ENCODE peak calls at places on chromosomes 1 and 21, in nine cellular contexts. One of them, this sample, is unnamed. For H3K36me3, the result is how much of the 10 kb centered on the place peaks cover.

GRCh38 chr1:6007318-6008083 is 15.3 kb upstream of the NPHP4 start:
- DNase-seq in uterus: no peak
- DNase-seq in ovary: no peak
- DNase-seq in heart right ventricle: no peak
- DNase-seq in sigmoid colon: no peak
- DNase-seq in PC-9: no peak
- DNase-seq in GM06990: no peak
- DNase-seq in IMR-90: peak
- DNase-seq in tibial nerve: no peak
- DNase-seq in this sample: no peak

GRCh38 chr1:108113496-108113895 is 86.6 kb downstream of the SLC25A24 start:
- DNase-seq in heart right ventricle: no peak
- DNase-seq in uterus: no peak
- DNase-seq in sigmoid colon: no peak
- DNase-seq in IMR-90: no peak
- DNase-seq in tibial nerve: no peak
- DNase-seq in PC-9: no peak
- DNase-seq in ovary: no peak
- DNase-seq in GM06990: no peak
- DNase-seq in this sample: no peak

GRCh38 chr1:34460193-34460592 is 283.5 kb downstream of the C1orf94 start:
- DNase-seq in tibial nerve: peak
- DNase-seq in heart right ventricle: no peak
- DNase-seq in uterus: no peak
- DNase-seq in IMR-90: no peak
- DNase-seq in GM06990: peak
- DNase-seq in PC-9: no peak
- DNase-seq in sigmoid colon: no peak
- DNase-seq in ovary: no peak
- DNase-seq in this sample: no peak

GRCh38 chr1:110218739-110219138 is 8.6 kb downstream of the KCNC4 start:
- DNase-seq in uterus: no peak
- DNase-seq in tibial nerve: no peak
- DNase-seq in IMR-90: peak
- DNase-seq in ovary: no peak
- DNase-seq in GM06990: no peak
- DNase-seq in PC-9: no peak
- DNase-seq in heart right ventricle: no peak
- DNase-seq in sigmoid colon: no peak
- DNase-seq in this sample: no peak

GRCh38 chr21:17783816-17784598 is 35.1 kb downstream of the C21orf91 start:
- DNase-seq in GM06990: peak
- DNase-seq in tibial nerve: no peak
- DNase-seq in heart right ventricle: no peak
- DNase-seq in sigmoid colon: no peak
- DNase-seq in uterus: no peak
- DNase-seq in ovary: no peak
- DNase-seq in IMR-90: no peak
- DNase-seq in PC-9: no peak
- DNase-seq in this sample: no peak

GRCh38 chr1:34736711-34737110 is 18.1 kb upstream of the GJB5 start:
- DNase-seq in GM06990: no peak
- DNase-seq in tibial nerve: no peak
- DNase-seq in ovary: no peak
- DNase-seq in PC-9: no peak
- DNase-seq in uterus: no peak
- DNase-seq in IMR-90: no peak
- DNase-seq in sigmoid colon: no peak
- DNase-seq in heart right ventricle: no peak
- DNase-seq in this sample: no peak

GRCh38 chr1:68175621-68176398 is 56.5 kb downstream of the WLS start:
- DNase-seq in GM06990: no peak
- DNase-seq in IMR-90: peak
- DNase-seq in tibial nerve: no peak
- DNase-seq in sigmoid colon: no peak
- DNase-seq in PC-9: peak
- DNase-seq in ovary: peak
- DNase-seq in heart right ventricle: no peak
- DNase-seq in uterus: no peak
- DNase-seq in this sample: no peak

GRCh38 chr1:184022651-184023050 is 14.9 kb downstream of the COLGALT2 start:
- DNase-seq in GM06990: no peak
- DNase-seq in uterus: peak
- DNase-seq in sigmoid colon: no peak
- DNase-seq in IMR-90: peak
- DNase-seq in ovary: no peak
- DNase-seq in tibial nerve: no peak
- DNase-seq in PC-9: no peak
- DNase-seq in heart right ventricle: no peak
- DNase-seq in this sample: no peak

GRCh38 chr1:89719502-89720306 is 86.8 kb downstream of the LRRC8C start:
- DNase-seq in sigmoid colon: no peak
- DNase-seq in uterus: no peak
- DNase-seq in heart right ventricle: no peak
- DNase-seq in IMR-90: peak
- DNase-seq in GM06990: peak
- DNase-seq in PC-9: no peak
- DNase-seq in ovary: no peak
- DNase-seq in tibial nerve: no peak
- DNase-seq in this sample: no peak

GRCh38 chr1:216913966-216914365 is 190.7 kb upstream of the ESRRG start:
- DNase-seq in uterus: no peak
- DNase-seq in sigmoid colon: no peak
- DNase-seq in heart right ventricle: no peak
- DNase-seq in PC-9: no peak
- DNase-seq in tibial nerve: no peak
- DNase-seq in IMR-90: no peak
- DNase-seq in ovary: no peak
- DNase-seq in GM06990: no peak
- DNase-seq in this sample: no peak

GRCh38 chr1:208787219-208787618 is 543.0 kb upstream of the PLXNA2 start:
- DNase-seq in PC-9: no peak
- DNase-seq in sigmoid colon: no peak
- DNase-seq in IMR-90: no peak
- DNase-seq in ovary: no peak
- DNase-seq in GM06990: no peak
- DNase-seq in heart right ventricle: no peak
- DNase-seq in tibial nerve: no peak
- DNase-seq in uterus: no peak
- DNase-seq in this sample: no peak

GRCh38 chr1:205766038-205766437 is 9.2 kb downstream of the RAB29 start:
- DNase-seq in tibial nerve: no peak
- DNase-seq in PC-9: no peak
- DNase-seq in ovary: no peak
- DNase-seq in GM06990: no peak
- DNase-seq in uterus: no peak
- DNase-seq in heart right ventricle: no peak
- DNase-seq in sigmoid colon: no peak
- DNase-seq in IMR-90: peak
- DNase-seq in this sample: no peak

GRCh38 chr1:109824349-109825115 is 60.8 kb upstream of the EPS8L3 start:
- DNase-seq in tibial nerve: no peak
- DNase-seq in sigmoid colon: no peak
- DNase-seq in uterus: no peak
- DNase-seq in GM06990: no peak
- DNase-seq in PC-9: no peak
- DNase-seq in heart right ventricle: no peak
- DNase-seq in IMR-90: no peak
- DNase-seq in ovary: no peak
- DNase-seq in this sample: no peak

GRCh38 chr1:188689542-188689941 is 1788.1 kb downstream of the BRINP3 start:
- DNase-seq in tibial nerve: no peak
- DNase-seq in sigmoid colon: no peak
- DNase-seq in ovary: no peak
- DNase-seq in IMR-90: peak
- DNase-seq in PC-9: no peak
- DNase-seq in uterus: no peak
- DNase-seq in GM06990: no peak
- DNase-seq in heart right ventricle: no peak
- DNase-seq in this sample: no peak

GRCh38 chr1:15702722-15703550 is 18.8 kb downstream of the PLEKHM2 start:
- DNase-seq in uterus: peak
- DNase-seq in heart right ventricle: no peak
- DNase-seq in sigmoid colon: no peak
- DNase-seq in IMR-90: peak
- DNase-seq in GM06990: no peak
- DNase-seq in tibial nerve: peak
- DNase-seq in PC-9: no peak
- DNase-seq in ovary: peak
- DNase-seq in this sample: no peak

DNA sequence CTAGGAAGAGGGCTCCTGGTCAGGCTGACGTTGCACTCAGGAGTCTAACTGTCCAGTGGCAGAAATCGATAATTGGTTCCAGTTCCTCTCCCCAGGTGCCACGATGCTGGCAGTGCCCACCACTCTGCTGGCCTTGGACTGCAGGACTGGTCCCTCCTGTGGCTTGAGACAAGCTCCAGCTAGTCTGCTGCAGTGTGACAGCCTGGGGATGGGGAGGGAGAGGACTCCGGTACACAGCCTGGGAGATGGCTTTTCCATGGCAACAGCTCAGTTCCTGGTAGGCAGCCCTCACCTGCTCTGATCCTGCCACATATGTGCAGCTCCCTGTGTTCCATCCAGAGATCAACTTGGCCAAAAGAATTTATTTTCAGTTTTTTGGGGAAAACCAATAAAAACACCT is 239.3 kb downstream of the KCNJ6 start:
- DNase-seq in GM06990: no peak
- DNase-seq in uterus: no peak
- DNase-seq in tibial nerve: no peak
- DNase-seq in sigmoid colon: no peak
- DNase-seq in heart right ventricle: no peak
- DNase-seq in IMR-90: no peak
- DNase-seq in ovary: no peak
- DNase-seq in PC-9: no peak
- DNase-seq in this sample: no peak
- H3K36me3 ChIP-seq in GM06990: under half
- H3K36me3 ChIP-seq in uterus: under half
- H3K36me3 ChIP-seq in tibial nerve: under half
- H3K36me3 ChIP-seq in sigmoid colon: under half
- H3K36me3 ChIP-seq in heart right ventricle: under half
- H3K36me3 ChIP-seq in IMR-90: under half
- H3K36me3 ChIP-seq in ovary: under half
- H3K36me3 ChIP-seq in PC-9: under half
- H3K36me3 ChIP-seq in this sample: under half

DNA sequence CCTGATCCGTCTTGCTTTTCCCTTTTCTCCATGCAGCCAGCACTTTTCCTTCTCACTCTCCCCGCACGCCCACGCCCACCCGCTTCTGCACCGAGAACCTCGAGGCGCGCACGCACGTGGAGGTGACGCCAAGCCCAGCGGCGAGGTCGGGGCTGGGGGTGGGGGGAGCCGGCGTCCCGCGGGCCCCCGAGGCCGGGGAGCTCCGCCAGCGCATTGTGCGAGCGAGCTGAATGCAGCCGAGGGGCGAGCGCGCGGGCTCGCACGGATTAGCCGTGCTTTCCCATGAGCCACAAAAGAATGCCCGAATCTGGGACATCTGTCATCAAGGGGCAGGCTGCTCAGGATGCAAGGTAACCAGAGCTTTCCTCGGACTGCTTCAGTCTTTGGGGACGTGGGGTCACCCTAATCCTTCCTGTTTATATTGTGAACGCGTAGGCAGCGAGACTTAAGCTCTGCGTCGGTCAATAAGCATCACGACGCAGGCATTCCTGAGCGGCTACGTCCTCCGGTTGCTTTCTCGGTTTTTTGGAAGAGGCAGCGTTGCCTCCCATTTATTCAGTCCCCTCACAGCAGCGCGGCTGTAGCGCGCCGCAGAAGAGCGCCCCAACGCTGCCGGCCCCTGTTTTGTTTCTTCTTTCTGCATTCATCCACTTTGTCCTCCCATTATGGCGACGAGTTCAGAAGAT is 67.3 kb upstream of the AKT3 start:
- DNase-seq in uterus: peak
- DNase-seq in tibial nerve: no peak
- DNase-seq in GM06990: no peak
- DNase-seq in sigmoid colon: peak
- DNase-seq in heart right ventricle: peak
- DNase-seq in IMR-90: peak
- DNase-seq in ovary: peak
- DNase-seq in PC-9: peak
- DNase-seq in this sample: no peak
- TF ChIP-seq CTCF in uterus: peak
- TF ChIP-seq CTCF in tibial nerve: no peak
- TF ChIP-seq CTCF in GM06990: peak
- TF ChIP-seq CTCF in sigmoid colon: no peak
- TF ChIP-seq CTCF in heart right ventricle: peak
- TF ChIP-seq CTCF in IMR-90: peak
- TF ChIP-seq CTCF in ovary: no peak
- TF ChIP-seq CTCF in PC-9: no peak
- TF ChIP-seq CTCF in this sample: peak

DNA sequence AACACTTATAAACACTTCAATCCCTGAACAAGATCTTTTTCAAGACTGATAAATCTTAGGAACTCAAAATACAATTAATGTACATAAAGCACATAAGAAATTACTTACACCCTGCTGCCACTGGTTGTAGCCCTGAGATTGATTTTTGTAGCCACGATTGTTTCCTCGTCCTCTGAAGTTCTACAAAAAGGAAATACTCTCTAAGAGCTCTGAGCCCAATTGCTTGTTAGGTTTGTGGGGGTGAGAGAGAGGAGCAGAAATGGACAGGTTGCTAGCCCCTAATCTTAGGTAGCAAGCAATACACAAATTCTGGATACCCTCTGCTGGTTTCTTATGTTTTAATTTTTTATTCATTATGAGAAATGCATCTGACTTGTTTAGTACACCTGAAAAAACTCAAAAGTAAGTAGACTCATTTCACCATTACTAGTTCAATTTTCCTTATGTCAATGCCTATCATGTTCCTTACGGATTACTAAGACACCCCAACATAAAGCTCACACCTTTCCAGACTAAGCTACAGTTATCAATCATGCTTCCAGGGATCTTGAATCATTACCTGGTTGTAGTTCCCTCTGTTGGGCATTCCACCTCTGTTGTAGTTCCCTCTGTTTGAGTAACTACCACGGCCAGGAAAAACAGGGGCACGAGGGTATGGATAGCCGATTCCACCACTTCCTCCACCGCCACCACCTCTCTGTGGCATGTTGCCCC is 9.3 kb downstream of the HNRNPU start:
- DNase-seq in PC-9: no peak
- DNase-seq in tibial nerve: no peak
- DNase-seq in ovary: no peak
- DNase-seq in heart right ventricle: no peak
- DNase-seq in IMR-90: no peak
- DNase-seq in uterus: no peak
- DNase-seq in GM06990: no peak
- DNase-seq in sigmoid colon: no peak
- DNase-seq in this sample: no peak
- H3K36me3 ChIP-seq in PC-9: half or more
- H3K36me3 ChIP-seq in tibial nerve: under half
- H3K36me3 ChIP-seq in ovary: under half
- H3K36me3 ChIP-seq in heart right ventricle: under half
- H3K36me3 ChIP-seq in IMR-90: half or more
- H3K36me3 ChIP-seq in uterus: under half
- H3K36me3 ChIP-seq in GM06990: under half
- H3K36me3 ChIP-seq in sigmoid colon: half or more
- H3K36me3 ChIP-seq in this sample: under half

DNA sequence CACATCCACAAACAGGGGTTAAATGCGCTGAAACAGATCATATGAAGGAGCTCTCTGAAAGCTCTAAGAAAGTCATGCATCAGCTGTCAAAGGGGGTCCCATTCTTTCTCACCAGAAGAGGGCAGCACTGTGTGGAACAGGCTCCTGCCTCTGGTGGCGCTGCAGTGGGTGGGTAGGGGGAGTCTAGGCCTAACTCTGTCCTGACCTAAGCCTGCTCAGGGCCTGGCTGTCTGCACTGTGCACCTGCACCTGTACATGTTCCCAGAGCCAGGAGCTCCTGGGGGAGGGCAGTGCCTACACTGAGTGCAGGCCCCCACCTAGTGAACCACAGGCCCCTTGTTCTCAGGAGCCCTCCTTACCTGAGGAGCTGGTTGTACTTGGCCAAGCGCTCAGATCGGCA is 16.0 kb downstream of the ENO1 start:
- DNase-seq in tibial nerve: no peak
- DNase-seq in sigmoid colon: no peak
- DNase-seq in heart right ventricle: no peak
- DNase-seq in uterus: no peak
- DNase-seq in PC-9: no peak
- DNase-seq in GM06990: no peak
- DNase-seq in IMR-90: no peak
- DNase-seq in ovary: no peak
- DNase-seq in this sample: no peak
- TF ChIP-seq CTCF in tibial nerve: peak
- TF ChIP-seq CTCF in sigmoid colon: no peak
- TF ChIP-seq CTCF in heart right ventricle: peak
- TF ChIP-seq CTCF in uterus: peak
- TF ChIP-seq CTCF in PC-9: peak
- TF ChIP-seq CTCF in GM06990: peak
- TF ChIP-seq CTCF in IMR-90: peak
- TF ChIP-seq CTCF in ovary: no peak
- TF ChIP-seq CTCF in this sample: peak

This sample was measured in kidney epithelial cell.